ENCODE peak calls at places on chromosome 6, in six cellular contexts. One of them, this sample, is unnamed.

GRCh38 chr6:134523903-134524302 is 206.0 kb upstream of the SGK1 start:
- DNase-seq in uterus: no peak
- DNase-seq in mucosa of gallbladder: no peak
- DNase-seq in MV-4-11: no peak
- DNase-seq in nucleus accumbens: no peak
- DNase-seq in CD4-positive, alpha-beta memory T cell: no peak
- DNase-seq in this sample: no peak

GRCh38 chr6:167985205-167985604 is 12.3 kb upstream of the KIF25 start:
- DNase-seq in uterus: no peak
- DNase-seq in mucosa of gallbladder: no peak
- DNase-seq in MV-4-11: no peak
- DNase-seq in nucleus accumbens: no peak
- DNase-seq in CD4-positive, alpha-beta memory T cell: no peak
- DNase-seq in this sample: no peak

GRCh38 chr6:151721671-151722070 is 85.8 kb upstream of the ESR1 start:
- DNase-seq in uterus: no peak
- DNase-seq in mucosa of gallbladder: no peak
- DNase-seq in MV-4-11: no peak
- DNase-seq in nucleus accumbens: no peak
- DNase-seq in CD4-positive, alpha-beta memory T cell: no peak
- DNase-seq in this sample: no peak

GRCh38 chr6:169363590-169363989 is 109.9 kb upstream of the THBS2 start:
- DNase-seq in uterus: no peak
- DNase-seq in mucosa of gallbladder: no peak
- DNase-seq in MV-4-11: no peak
- DNase-seq in nucleus accumbens: no peak
- DNase-seq in CD4-positive, alpha-beta memory T cell: no peak
- DNase-seq in this sample: no peak

GRCh38 chr6:112318505-112318904 is 28.6 kb upstream of the RFPL4B start:
- DNase-seq in uterus: no peak
- DNase-seq in mucosa of gallbladder: no peak
- DNase-seq in MV-4-11: no peak
- DNase-seq in nucleus accumbens: no peak
- DNase-seq in CD4-positive, alpha-beta memory T cell: no peak
- DNase-seq in this sample: no peak

GRCh38 chr6:45548657-45549515 is 171.2 kb upstream of the SUPT3H start:
- DNase-seq in uterus: no peak
- DNase-seq in mucosa of gallbladder: no peak
- DNase-seq in MV-4-11: no peak
- DNase-seq in nucleus accumbens: no peak
- DNase-seq in CD4-positive, alpha-beta memory T cell: no peak
- DNase-seq in this sample: no peak

GRCh38 chr6:137792160-137793033 is 74.7 kb upstream of the TNFAIP3 start:
- DNase-seq in uterus: no peak
- DNase-seq in mucosa of gallbladder: no peak
- DNase-seq in MV-4-11: no peak
- DNase-seq in nucleus accumbens: no peak
- DNase-seq in CD4-positive, alpha-beta memory T cell: no peak
- DNase-seq in this sample: no peak

GRCh38 chr6:45663181-45664180 is 285.7 kb upstream of the SUPT3H start:
- DNase-seq in uterus: no peak
- DNase-seq in mucosa of gallbladder: no peak
- DNase-seq in MV-4-11: peak
- DNase-seq in nucleus accumbens: no peak
- DNase-seq in CD4-positive, alpha-beta memory T cell: peak
- DNase-seq in this sample: peak

GRCh38 chr6:45965007-45965406 is 50.7 kb downstream of the CLIC5 start:
- DNase-seq in uterus: no peak
- DNase-seq in mucosa of gallbladder: no peak
- DNase-seq in MV-4-11: no peak
- DNase-seq in nucleus accumbens: no peak
- DNase-seq in CD4-positive, alpha-beta memory T cell: no peak
- DNase-seq in this sample: no peak

GRCh38 chr6:46258249-46258648 is 87.5 kb upstream of the ENPP5 start:
- DNase-seq in uterus: no peak
- DNase-seq in mucosa of gallbladder: no peak
- DNase-seq in MV-4-11: no peak
- DNase-seq in nucleus accumbens: no peak
- DNase-seq in CD4-positive, alpha-beta memory T cell: no peak
- DNase-seq in this sample: no peak

GRCh38 chr6:65259080-65259479 is 447.9 kb downstream of the EYS start:
- DNase-seq in uterus: no peak
- DNase-seq in mucosa of gallbladder: no peak
- DNase-seq in MV-4-11: peak
- DNase-seq in nucleus accumbens: no peak
- DNase-seq in CD4-positive, alpha-beta memory T cell: no peak
- DNase-seq in this sample: peak

GRCh38 chr6:138592698-138593097 is 93.4 kb upstream of the NHSL1 start:
- DNase-seq in uterus: no peak
- DNase-seq in mucosa of gallbladder: no peak
- DNase-seq in MV-4-11: peak
- DNase-seq in nucleus accumbens: no peak
- DNase-seq in CD4-positive, alpha-beta memory T cell: no peak
- DNase-seq in this sample: no peak

GRCh38 chr6:147117009-147117408 is 87.2 kb upstream of the STXBP5 start:
- DNase-seq in uterus: no peak
- DNase-seq in mucosa of gallbladder: no peak
- DNase-seq in MV-4-11: peak
- DNase-seq in nucleus accumbens: no peak
- DNase-seq in CD4-positive, alpha-beta memory T cell: no peak
- DNase-seq in this sample: no peak

GRCh38 chr6:144566868-144567615 is 281.9 kb downstream of the UTRN start:
- DNase-seq in uterus: no peak
- DNase-seq in mucosa of gallbladder: no peak
- DNase-seq in MV-4-11: peak
- DNase-seq in nucleus accumbens: no peak
- DNase-seq in CD4-positive, alpha-beta memory T cell: no peak
- DNase-seq in this sample: no peak

GRCh38 chr6:133369755-133370154 is 128.6 kb downstream of the EYA4 start:
- DNase-seq in uterus: no peak
- DNase-seq in mucosa of gallbladder: no peak
- DNase-seq in MV-4-11: no peak
- DNase-seq in nucleus accumbens: no peak
- DNase-seq in CD4-positive, alpha-beta memory T cell: no peak
- DNase-seq in this sample: no peak

GRCh38 chr6:63677282-63677681 is 41.7 kb downstream of the PHF3 start:
- DNase-seq in uterus: no peak
- DNase-seq in mucosa of gallbladder: no peak
- DNase-seq in MV-4-11: no peak
- DNase-seq in nucleus accumbens: no peak
- DNase-seq in CD4-positive, alpha-beta memory T cell: no peak
- DNase-seq in this sample: no peak

GRCh38 chr6:151620179-151620578 is 126.4 kb downstream of the CCDC170 start:
- DNase-seq in uterus: no peak
- DNase-seq in mucosa of gallbladder: no peak
- DNase-seq in MV-4-11: no peak
- DNase-seq in nucleus accumbens: no peak
- DNase-seq in CD4-positive, alpha-beta memory T cell: no peak
- DNase-seq in this sample: no peak

GRCh38 chr6:111631018-111631417 is 25.3 kb upstream of the TRAF3IP2 start:
- DNase-seq in uterus: peak
- DNase-seq in mucosa of gallbladder: no peak
- DNase-seq in MV-4-11: no peak
- DNase-seq in nucleus accumbens: no peak
- DNase-seq in CD4-positive, alpha-beta memory T cell: no peak
- DNase-seq in this sample: no peak

GRCh38 chr6:161011509-161012480 is 20.2 kb downstream of the MAP3K4 start:
- DNase-seq in uterus: no peak
- DNase-seq in mucosa of gallbladder: no peak
- DNase-seq in MV-4-11: no peak
- DNase-seq in nucleus accumbens: no peak
- DNase-seq in CD4-positive, alpha-beta memory T cell: no peak
- DNase-seq in this sample: peak

GRCh38 chr6:41694815-41695536 is 40.4 kb downstream of the TFEB start:
- DNase-seq in uterus: no peak
- DNase-seq in mucosa of gallbladder: no peak
- DNase-seq in MV-4-11: no peak
- DNase-seq in nucleus accumbens: no peak
- DNase-seq in CD4-positive, alpha-beta memory T cell: no peak
- DNase-seq in this sample: no peak

GRCh38 chr6:87762116-87762515 is 60.1 kb upstream of the AKIRIN2 start:
- DNase-seq in uterus: no peak
- DNase-seq in mucosa of gallbladder: no peak
- DNase-seq in MV-4-11: no peak
- DNase-seq in nucleus accumbens: no peak
- DNase-seq in CD4-positive, alpha-beta memory T cell: no peak
- DNase-seq in this sample: no peak

GRCh38 chr6:125764105-125764671 is 14.8 kb downstream of the HEY2 start:
- DNase-seq in uterus: no peak
- DNase-seq in mucosa of gallbladder: no peak
- DNase-seq in MV-4-11: no peak
- DNase-seq in nucleus accumbens: no peak
- DNase-seq in CD4-positive, alpha-beta memory T cell: no peak
- DNase-seq in this sample: no peak

GRCh38 chr6:78492351-78493010 is 374.9 kb upstream of the IRAK1BP1 start:
- DNase-seq in uterus: no peak
- DNase-seq in mucosa of gallbladder: no peak
- DNase-seq in MV-4-11: no peak
- DNase-seq in nucleus accumbens: no peak
- DNase-seq in CD4-positive, alpha-beta memory T cell: no peak
- DNase-seq in this sample: no peak

GRCh38 chr6:31558631-31559500 is 11.5 kb downstream of the NFKBIL1 start:
- DNase-seq in uterus: peak
- DNase-seq in mucosa of gallbladder: no peak
- DNase-seq in MV-4-11: peak
- DNase-seq in nucleus accumbens: no peak
- DNase-seq in CD4-positive, alpha-beta memory T cell: peak
- DNase-seq in this sample: no peak

GRCh38 chr6:30557683-30557981 is 537 bp downstream of the PRR3 start:
- DNase-seq in uterus: no peak
- DNase-seq in mucosa of gallbladder: no peak
- DNase-seq in MV-4-11: peak
- DNase-seq in nucleus accumbens: no peak
- DNase-seq in CD4-positive, alpha-beta memory T cell: no peak
- DNase-seq in this sample: no peak

GRCh38 chr6:18431581-18431980 is 44.4 kb downstream of the RNF144B start:
- DNase-seq in uterus: no peak
- DNase-seq in mucosa of gallbladder: no peak
- DNase-seq in MV-4-11: no peak
- DNase-seq in nucleus accumbens: no peak
- DNase-seq in CD4-positive, alpha-beta memory T cell: no peak
- DNase-seq in this sample: no peak

GRCh38 chr6:4973972-4974885 is 29.6 kb downstream of the RPP40 start:
- DNase-seq in uterus: peak
- DNase-seq in mucosa of gallbladder: peak
- DNase-seq in MV-4-11: no peak
- DNase-seq in nucleus accumbens: no peak
- DNase-seq in CD4-positive, alpha-beta memory T cell: no peak
- DNase-seq in this sample: peak

GRCh38 chr6:42748241-42748898 is 2.5 kb upstream of the TBCC start:
- DNase-seq in uterus: no peak
- DNase-seq in mucosa of gallbladder: no peak
- DNase-seq in MV-4-11: no peak
- DNase-seq in nucleus accumbens: no peak
- DNase-seq in CD4-positive, alpha-beta memory T cell: no peak
- DNase-seq in this sample: no peak

GRCh38 chr6:14676977-14677781 is 559.6 kb downstream of the CD83 start:
- DNase-seq in uterus: no peak
- DNase-seq in mucosa of gallbladder: no peak
- DNase-seq in MV-4-11: no peak
- DNase-seq in nucleus accumbens: no peak
- DNase-seq in CD4-positive, alpha-beta memory T cell: no peak
- DNase-seq in this sample: peak

GRCh38 chr6:56683882-56684281 is 41.2 kb upstream of the DST start:
- DNase-seq in uterus: no peak
- DNase-seq in mucosa of gallbladder: peak
- DNase-seq in MV-4-11: no peak
- DNase-seq in nucleus accumbens: no peak
- DNase-seq in CD4-positive, alpha-beta memory T cell: no peak
- DNase-seq in this sample: no peak

GRCh38 chr6:6686176-6686575 is 97.7 kb downstream of the LY86 start:
- DNase-seq in uterus: no peak
- DNase-seq in mucosa of gallbladder: no peak
- DNase-seq in MV-4-11: no peak
- DNase-seq in nucleus accumbens: no peak
- DNase-seq in CD4-positive, alpha-beta memory T cell: no peak
- DNase-seq in this sample: no peak

This sample was measured in iPS-NIHi11.